ENCODE peak calls at places on chromosomes 6 and 20, in eight cellular contexts. R, C, O, X, G, I, S and P are unnamed samples.

GRCh38 chr6:34082348-34082747 is 63.5 kb downstream of the GRM4 start:
- DNase-seq in X (no peak), C (no peak), I (no peak), O (no peak), S (no peak), G (no peak), R (no peak), P (no peak)

GRCh38 chr20:37385659-37386504 is 39.9 kb downstream of the SRC start:
- DNase-seq in C (no peak), I (no peak), S (peak), O (no peak), X (no peak), R (no peak), G (no peak), P (no peak)

GRCh38 chr6:166167801-166168615 is at the start of gene TBXT:
- DNase-seq in R (no peak), O (no peak), I (no peak), X (no peak), G (no peak), S (no peak), C (peak), P (no peak)

GRCh38 chr20:25258463-25258805 is 10.5 kb downstream of the PYGB start:
- DNase-seq in S (no peak), C (no peak), G (no peak), X (no peak), I (no peak), R (no peak), O (no peak), P (no peak)

GRCh38 chr6:111837641-111838500 is 35.4 kb downstream of the FYN start:
- DNase-seq in G (no peak), S (no peak), I (no peak), X (no peak), C (no peak), R (no peak), O (no peak), P (no peak)

GRCh38 chr6:110329348-110329728 is 28.8 kb downstream of the METTL24 start:
- DNase-seq in I (no peak), G (no peak), O (no peak), S (peak), C (no peak), R (no peak), X (peak), P (no peak)

GRCh38 chr6:166008441-166009369 is 158.9 kb downstream of the TBXT start:
- DNase-seq in G (no peak), C (peak), O (no peak), R (no peak), X (peak), S (peak), I (no peak), P (peak)

GRCh38 chr20:12581644-12582350 is 427.0 kb upstream of the SPTLC3 start:
- DNase-seq in S (no peak), O (no peak), G (no peak), X (no peak), C (no peak), R (no peak), I (no peak), P (no peak)

GRCh38 chr20:58651823-58652605 is 931 bp downstream of the STX16 start:
- DNase-seq in G (no peak), I (peak), R (peak), S (no peak), O (no peak), C (peak), X (peak), P (peak)

GRCh38 chr20:20454367-20454766 is 86.5 kb downstream of the INSM1 start:
- DNase-seq in G (no peak), S (no peak), X (no peak), I (no peak), O (no peak), C (no peak), R (no peak), P (no peak)

GRCh38 chr20:42483694-42484303 is 705.9 kb downstream of the PTPRT start:
- DNase-seq in O (no peak), G (no peak), X (no peak), C (peak), S (peak), I (no peak), R (peak), P (no peak)

GRCh38 chr6:165662041-165662491 is 975 bp downstream of the PDE10A start:
- DNase-seq in I (no peak), C (peak), O (no peak), X (peak), R (no peak), G (no peak), S (no peak), P (no peak)

GRCh38 chr6:119308048-119308570 is 41.5 kb downstream of the MAN1A1 start:
- DNase-seq in G (no peak), R (no peak), S (no peak), X (peak), O (peak), C (peak), I (no peak), P (no peak)

GRCh38 chr6:78947962-78948361 is 80.6 kb downstream of the IRAK1BP1 start:
- DNase-seq in I (no peak), C (no peak), O (no peak), X (peak), R (no peak), S (no peak), G (peak), P (peak)

GRCh38 chr6:35178932-35179832 is 34.6 kb upstream of the SCUBE3 start:
- DNase-seq in S (no peak), R (no peak), I (no peak), G (no peak), O (no peak), C (peak), X (no peak), P (no peak)

GRCh38 chr20:38725959-38726848 is 1.9 kb downstream of the SLC32A1 start:
- DNase-seq in C (peak), O (no peak), R (peak), S (no peak), X (peak), I (no peak), G (no peak), P (peak)

GRCh38 chr6:30947231-30947630 is 6.5 kb downstream of the MUCL3 start:
- DNase-seq in O (no peak), X (no peak), I (no peak), S (no peak), R (no peak), C (no peak), G (no peak), P (no peak)
- H3K27ac ChIP-seq in O (no peak), X (no peak), I (no peak), S (no peak), R (no peak), C (no peak), G (no peak), P (no peak)

DNA sequence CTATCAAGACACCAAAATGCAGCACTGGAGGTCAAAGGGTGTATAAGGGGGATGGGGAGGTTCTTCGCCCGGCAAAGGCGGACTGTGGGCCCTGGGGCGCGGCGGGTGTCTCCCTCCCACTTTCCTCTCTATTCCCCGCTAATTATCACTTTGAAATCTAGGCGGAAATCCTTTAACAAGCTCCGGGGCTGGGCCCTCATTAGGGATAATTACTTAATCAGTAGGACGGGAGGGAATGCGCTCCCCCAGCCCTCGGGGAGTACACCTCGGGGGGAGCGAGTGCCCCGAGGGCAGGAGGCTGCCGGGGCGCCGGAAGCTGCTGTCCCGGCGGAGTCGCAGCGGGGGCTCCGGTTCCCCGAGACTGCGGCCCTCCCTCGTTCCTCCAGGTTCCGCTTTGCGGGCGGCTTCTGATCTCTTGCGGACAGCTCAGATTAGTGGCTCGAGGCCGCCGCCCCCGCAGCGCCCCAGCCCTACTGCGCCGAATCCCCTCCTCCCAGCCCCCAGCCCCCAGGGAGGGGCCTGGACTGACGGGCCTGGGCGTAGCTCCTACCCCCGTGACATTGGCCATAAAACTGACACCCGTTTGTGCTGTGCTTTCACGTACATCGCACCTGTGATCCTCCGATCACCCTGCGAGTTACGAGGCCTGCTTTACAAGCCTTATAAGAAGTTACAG is 14.7 kb downstream of the MUCL3 start:
- DNase-seq in C (peak), S (peak), O (no peak), R (peak), I (peak), X (peak), G (no peak), P (no peak)
- H3K4me3 ChIP-seq in C (no peak), S (peak), O (no peak), R (peak), I (peak), X (peak), G (peak), P (no peak)

GRCh38 chr6:105965042-105965760 is 120.9 kb upstream of the PRDM1 start:
- DNase-seq in O (no peak), C (no peak), X (no peak), R (no peak), I (no peak), S (no peak), G (no peak), P (no peak)
- H3K27ac ChIP-seq in O (no peak), C (no peak), X (no peak), R (no peak), I (no peak), S (no peak), G (no peak), P (no peak)

GRCh38 chr6:25340854-25341552 is 61.8 kb downstream of the CARMIL1 start:
- DNase-seq in G (no peak), C (peak), I (no peak), R (no peak), X (no peak), O (no peak), S (no peak), P (no peak)

GRCh38 chr6:25341923-25342619 is 62.9 kb downstream of the CARMIL1 start:
- DNase-seq in S (no peak), O (no peak), R (no peak), G (no peak), X (no peak), I (no peak), C (peak), P (no peak)

GRCh38 chr6:25343984-25344383 is 64.8 kb downstream of the CARMIL1 start:
- DNase-seq in S (no peak), R (no peak), G (no peak), I (no peak), X (no peak), O (no peak), C (no peak), P (no peak)

GRCh38 chr6:25344827-25345226 is 65.7 kb downstream of the CARMIL1 start:
- DNase-seq in I (no peak), X (no peak), R (no peak), C (no peak), O (no peak), G (no peak), S (no peak), P (no peak)

GRCh38 chr6:25342784-25343183 is 63.6 kb downstream of the CARMIL1 start:
- DNase-seq in R (no peak), I (no peak), C (no peak), O (no peak), G (no peak), X (peak), S (no peak), P (no peak)
- H3K4me3 ChIP-seq in R (no peak), I (no peak), C (no peak), O (no peak), G (no peak), X (no peak), S (no peak), P (no peak)